ENCODE peak calls at places on chromosomes 7 and 10, in four cellular contexts. One of them, this sample, is unnamed.

GRCh38 chr10:131270461-131271190 is 40.9 kb downstream of the TCERG1L start:
- DNase-seq in GM12878: no peak
- DNase-seq in K562: no peak
- DNase-seq in HepG2: no peak
- DNase-seq in this sample: no peak

GRCh38 chr10:73552819-73553218 is 38.3 kb downstream of the USP54 start:
- DNase-seq in GM12878: no peak
- DNase-seq in K562: no peak
- DNase-seq in HepG2: no peak
- DNase-seq in this sample: no peak

GRCh38 chr7:32803742-32804141 is 87.8 kb downstream of the KBTBD2 start:
- DNase-seq in GM12878: no peak
- DNase-seq in K562: no peak
- DNase-seq in HepG2: no peak
- DNase-seq in this sample: no peak

GRCh38 chr10:92573091-92573797 is 649 bp downstream of the IDE start:
- DNase-seq in GM12878: no peak
- DNase-seq in K562: no peak
- DNase-seq in HepG2: no peak
- DNase-seq in this sample: no peak

GRCh38 chr7:77693830-77694583 is 2.3 kb upstream of the RSBN1L start:
- DNase-seq in GM12878: no peak
- DNase-seq in K562: no peak
- DNase-seq in HepG2: no peak
- DNase-seq in this sample: no peak

GRCh38 chr10:46555366-46555712 is 1.1 kb downstream of the GPRIN2 start:
- DNase-seq in GM12878: no peak
- DNase-seq in K562: no peak
- DNase-seq in HepG2: no peak
- DNase-seq in this sample: peak; percentile 28

GRCh38 chr10:104734408-104734807 is 93.3 kb downstream of the SORCS3 start:
- DNase-seq in GM12878: no peak
- DNase-seq in K562: no peak
- DNase-seq in HepG2: no peak
- DNase-seq in this sample: no peak

GRCh38 chr7:140312141-140312846 is 86.0 kb downstream of the SLC37A3 start:
- DNase-seq in GM12878: no peak
- DNase-seq in K562: no peak
- DNase-seq in HepG2: no peak
- DNase-seq in this sample: no peak

GRCh38 chr7:98594787-98595186 is 22.3 kb upstream of the NPTX2 start:
- DNase-seq in GM12878: no peak
- DNase-seq in K562: no peak
- DNase-seq in HepG2: no peak
- DNase-seq in this sample: no peak

GRCh38 chr7:157576415-157576814 is 239.6 kb downstream of the DNAJB6 start:
- DNase-seq in GM12878: no peak
- DNase-seq in K562: no peak
- DNase-seq in HepG2: no peak
- DNase-seq in this sample: peak; percentile 13

GRCh38 chr10:127534074-127534473 is 15.0 kb upstream of the NPS start:
- DNase-seq in GM12878: no peak
- DNase-seq in K562: no peak
- DNase-seq in HepG2: no peak
- DNase-seq in this sample: no peak

GRCh38 chr10:110841767-110842267 is 29.9 kb upstream of the PDCD4 start:
- DNase-seq in GM12878: peak; percentile 89
- DNase-seq in K562: no peak
- DNase-seq in HepG2: no peak
- DNase-seq in this sample: no peak
- TF ChIP-seq ATF3 in GM12878: peak; percentile 36
- TF ChIP-seq ATF3 in K562: no peak
- TF ChIP-seq ATF3 in HepG2: no peak
- TF ChIP-seq ATF3 in this sample: no peak

GRCh38 chr7:142257958-142258357 is at the start of gene PRSS58:
- DNase-seq in GM12878: no peak
- DNase-seq in K562: no peak
- DNase-seq in HepG2: no peak
- DNase-seq in this sample: no peak

DNA sequence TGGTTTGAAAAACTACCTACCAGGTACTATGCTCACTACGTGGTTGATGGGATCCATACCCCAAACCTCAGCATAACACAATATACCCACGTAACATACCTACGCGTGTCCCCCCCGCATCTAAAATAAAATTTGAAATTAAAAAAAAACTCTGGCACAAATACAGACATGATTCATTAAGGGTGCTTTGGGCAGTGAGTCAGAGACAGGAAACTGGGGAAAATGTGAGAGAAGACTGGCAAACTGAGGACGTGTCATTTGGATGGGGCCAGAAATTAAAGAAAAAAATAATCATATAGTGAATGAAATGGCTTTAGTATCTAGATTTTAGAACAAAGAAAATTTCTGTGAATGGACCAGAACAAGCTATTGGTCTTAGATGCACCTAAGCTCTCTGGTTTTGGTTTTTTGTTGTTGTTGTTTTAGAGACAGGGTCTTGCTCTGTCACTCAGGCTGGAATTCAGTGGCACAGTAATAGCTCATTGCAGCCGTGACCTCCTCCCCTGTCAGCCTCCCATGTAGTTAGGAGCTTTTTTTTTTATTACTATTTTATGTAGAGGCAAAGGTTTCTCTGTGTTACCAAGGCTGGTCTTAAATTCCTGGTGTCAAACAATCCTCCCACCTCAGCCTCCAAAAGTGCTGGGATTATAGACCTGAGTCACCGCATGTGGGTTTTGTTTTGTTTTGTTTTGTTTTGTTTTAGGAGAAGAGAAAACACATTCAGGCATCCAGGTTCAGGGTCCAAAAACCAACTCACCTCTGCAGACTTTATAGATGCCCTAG is 5.9 kb upstream of the PRSS58 start:
- DNase-seq in GM12878: no peak
- DNase-seq in K562: no peak
- DNase-seq in HepG2: no peak
- DNase-seq in this sample: no peak
- TF ChIP-seq SP1 in GM12878: no peak
- TF ChIP-seq SP1 in K562: no peak
- TF ChIP-seq SP1 in HepG2: no peak
- TF ChIP-seq SP1 in this sample: no peak

GRCh38 chr7:130381468-130382312 is 1.4 kb downstream of the CPA1 start:
- DNase-seq in GM12878: no peak
- DNase-seq in K562: peak; percentile 74
- DNase-seq in HepG2: no peak
- DNase-seq in this sample: peak; percentile 78

GRCh38 chr7:130379019-130379418 is 1.3 kb upstream of the CPA1 start:
- DNase-seq in GM12878: no peak
- DNase-seq in K562: no peak
- DNase-seq in HepG2: no peak
- DNase-seq in this sample: no peak

GRCh38 chr7:130380121-130380860 is at the start of gene CPA1:
- DNase-seq in GM12878: no peak
- DNase-seq in K562: no peak
- DNase-seq in HepG2: no peak
- DNase-seq in this sample: no peak

GRCh38 chr7:130380861-130381455 is 664 bp downstream of the CPA1 start:
- DNase-seq in GM12878: no peak
- DNase-seq in K562: no peak
- DNase-seq in HepG2: no peak
- DNase-seq in this sample: no peak

GRCh38 chr7:130379551-130380120 is 658 bp upstream of the CPA1 start:
- DNase-seq in GM12878: no peak
- DNase-seq in K562: no peak
- DNase-seq in HepG2: no peak
- DNase-seq in this sample: no peak
- TF ChIP-seq TCF7 in GM12878: no peak
- TF ChIP-seq TCF7 in K562: no peak
- TF ChIP-seq TCF7 in HepG2: no peak
- TF ChIP-seq TCF7 in this sample: no peak

GRCh38 chr7:152673902-152674301 is 2.0 kb downstream of the XRCC2 start:
- DNase-seq in GM12878: no peak
- DNase-seq in K562: no peak
- DNase-seq in HepG2: no peak
- DNase-seq in this sample: no peak

GRCh38 chr7:152674860-152675760 is 831 bp downstream of the XRCC2 start:
- DNase-seq in GM12878: no peak
- DNase-seq in K562: peak; percentile 56
- DNase-seq in HepG2: peak; percentile 47
- DNase-seq in this sample: no peak

GRCh38 chr7:152675761-152676636 is at the start of gene XRCC2:
- DNase-seq in GM12878: peak; percentile 77
- DNase-seq in K562: peak; percentile 100
- DNase-seq in HepG2: peak; percentile 81
- DNase-seq in this sample: peak; percentile 91

GRCh38 chr7:152669758-152670157 is 6.2 kb downstream of the XRCC2 start:
- DNase-seq in GM12878: no peak
- DNase-seq in K562: no peak
- DNase-seq in HepG2: no peak
- DNase-seq in this sample: no peak

DNA sequence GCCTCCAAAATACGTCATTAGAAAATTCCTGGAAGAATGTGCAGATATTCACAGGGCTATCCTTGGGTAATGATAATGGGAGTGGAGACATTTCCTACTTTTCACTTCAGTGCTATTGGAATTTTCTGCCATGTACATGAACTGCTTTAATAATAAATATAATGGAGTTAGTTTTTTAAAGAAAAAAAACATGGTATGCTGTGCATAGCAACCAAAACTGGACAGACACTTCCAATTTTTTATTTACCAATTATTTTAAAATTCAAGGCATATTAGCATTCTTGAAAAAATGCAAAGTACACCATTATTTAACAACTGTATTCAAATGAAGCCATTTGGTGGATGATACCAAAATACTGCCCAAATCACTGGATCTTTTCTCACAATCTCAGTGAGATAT is 3.3 kb downstream of the XRCC2 start:
- DNase-seq in GM12878: no peak
- DNase-seq in K562: no peak
- DNase-seq in HepG2: no peak
- DNase-seq in this sample: no peak
- TF ChIP-seq ATF3 in GM12878: no peak
- TF ChIP-seq ATF3 in K562: no peak
- TF ChIP-seq ATF3 in HepG2: no peak
- TF ChIP-seq ATF3 in this sample: no peak

GRCh38 chr7:299169-299568 is 9.2 kb downstream of the FOXL3 start:
- DNase-seq in GM12878: no peak
- DNase-seq in K562: no peak
- DNase-seq in HepG2: no peak
- DNase-seq in this sample: no peak
- TF ChIP-seq SP1 in GM12878: no peak
- TF ChIP-seq SP1 in K562: no peak
- TF ChIP-seq SP1 in HepG2: no peak
- TF ChIP-seq SP1 in this sample: no peak

GRCh38 chr10:113056468-113057021 is 106.5 kb downstream of the TCF7L2 start:
- DNase-seq in GM12878: no peak
- DNase-seq in K562: no peak
- DNase-seq in HepG2: no peak
- DNase-seq in this sample: no peak
- TF ChIP-seq TCF7 in GM12878: no peak
- TF ChIP-seq TCF7 in K562: no peak
- TF ChIP-seq TCF7 in HepG2: no peak
- TF ChIP-seq TCF7 in this sample: no peak

GRCh38 chr7:2037805-2038635 is 194.7 kb downstream of the MAD1L1 start:
- DNase-seq in GM12878: peak; percentile 43
- DNase-seq in K562: no peak
- DNase-seq in HepG2: no peak
- DNase-seq in this sample: no peak
- TF ChIP-seq ATF3 in GM12878: no peak
- TF ChIP-seq ATF3 in K562: no peak
- TF ChIP-seq ATF3 in HepG2: no peak
- TF ChIP-seq ATF3 in this sample: no peak

GRCh38 chr7:44291733-44292395 is 33.5 kb downstream of the CAMK2B start:
- DNase-seq in GM12878: no peak
- DNase-seq in K562: no peak
- DNase-seq in HepG2: no peak
- DNase-seq in this sample: peak; percentile 0
- TF ChIP-seq SP1 in GM12878: no peak
- TF ChIP-seq SP1 in K562: no peak
- TF ChIP-seq SP1 in HepG2: no peak
- TF ChIP-seq SP1 in this sample: no peak

GRCh38 chr10:96512524-96512991 is 1.2 kb downstream of the TLL2 start:
- DNase-seq in GM12878: no peak
- DNase-seq in K562: no peak
- DNase-seq in HepG2: no peak
- DNase-seq in this sample: peak; percentile 63
- TF ChIP-seq TCF7 in GM12878: no peak
- TF ChIP-seq TCF7 in K562: no peak
- TF ChIP-seq TCF7 in HepG2: no peak
- TF ChIP-seq TCF7 in this sample: no peak

GRCh38 chr7:3194501-3195141 is 106.4 kb upstream of the SDK1 start:
- DNase-seq in GM12878: no peak
- DNase-seq in K562: no peak
- DNase-seq in HepG2: peak; percentile 97
- DNase-seq in this sample: peak; percentile 67
- TF ChIP-seq ATF3 in GM12878: no peak
- TF ChIP-seq ATF3 in K562: no peak
- TF ChIP-seq ATF3 in HepG2: no peak
- TF ChIP-seq ATF3 in this sample: no peak

This sample was measured in WTC11.